ENCODE peak calls at places on chromosomes 12 and 14, in ten cellular contexts. Q is NCI-H510A; W is activated CD8-positive, alpha-beta memory T cell treated with anti-CD3 and anti-CD28 coated beads for 4 hours; Y is substantia nigra; V is hippocampal formation; L is aorta; S is AG10803; J is spleen; N is fibroblast of the aortic adventitia; X is RWPE1. O is an unnamed sample.

GRCh38 chr12:9741726-9742125 is 8.8 kb upstream of the CLECL1 start:
- DNase-seq in Q (no peak), W (no peak), Y (no peak), V (no peak), L (no peak), S (no peak), J (peak; percentile 80), N (no peak), X (no peak), O (no peak)

GRCh38 chr12:124386661-124387509 is 92.0 kb downstream of the RFLNA start:
- DNase-seq in Q (no peak), W (no peak), Y (no peak), V (no peak), L (no peak), S (no peak), J (no peak), N (no peak), X (no peak), O (no peak)

GRCh38 chr14:74739293-74740030 is 23.7 kb upstream of the YLPM1 start:
- DNase-seq in Q (no peak), W (no peak), Y (no peak), V (no peak), L (no peak), S (no peak), J (no peak), N (no peak), X (no peak), O (no peak)

GRCh38 chr14:92143962-92144361 is 22.2 kb downstream of the CPSF2 start:
- DNase-seq in Q (no peak), W (no peak), Y (no peak), V (no peak), L (no peak), S (no peak), J (no peak), N (no peak), X (no peak), O (no peak)

GRCh38 chr12:48601013-48601756 is 31.3 kb upstream of the LALBA start:
- DNase-seq in Q (no peak), W (no peak), Y (no peak), V (no peak), L (no peak), S (peak; percentile 31), J (no peak), N (peak; percentile 8), X (no peak), O (no peak)

GRCh38 chr14:95156765-95157194 is 549 bp downstream of the DICER1 start:
- DNase-seq in Q (peak; percentile 23), W (peak; percentile 1), Y (no peak), V (no peak), L (peak; percentile 83), S (peak; percentile 36), J (peak; percentile 93), N (peak; percentile 14), X (peak; percentile 31), O (no peak)

GRCh38 chr14:34035934-34036250 is 85.0 kb upstream of the EGLN3 start:
- DNase-seq in Q (no peak), W (no peak), Y (no peak), V (no peak), L (no peak), S (no peak), J (no peak), N (no peak), X (no peak), O (no peak)

GRCh38 chr14:75941030-75941429 is 40.8 kb downstream of the TGFB3 start:
- DNase-seq in Q (no peak), W (no peak), Y (no peak), V (no peak), L (no peak), S (peak; percentile 8), J (no peak), N (no peak), X (no peak), O (no peak)

GRCh38 chr12:81617915-81618314 is 141.2 kb downstream of the PPFIA2 start:
- DNase-seq in Q (peak; percentile 58), W (no peak), Y (no peak), V (no peak), L (no peak), S (no peak), J (no peak), N (no peak), X (no peak), O (no peak)

GRCh38 chr12:127306604-127307215 is 960.3 kb upstream of the TMEM132C start:
- DNase-seq in Q (no peak), W (no peak), Y (no peak), V (no peak), L (no peak), S (peak; percentile 83), J (no peak), N (peak; percentile 60), X (no peak), O (no peak)